ENCODE peak calls at places on chromosome 17, in eight cellular contexts. One of them, this sample, is unnamed.
A peak's percentile ranks its signal among the peaks of the same experiment; 100 is the strongest.

GRCh38 chr17:67379251-67379630 is 2.2 kb downstream of the PITPNC1 start:
- DNase-seq in SHP77: no peak
- DNase-seq in left lung: no peak
- DNase-seq in fibroblast of the conjunctiva: no peak
- DNase-seq in activated CD8-positive, alpha-beta memory T cell treated with anti-CD3 and anti-CD28 coated beads for 48 hours: no peak
- DNase-seq in tibial nerve: no peak
- DNase-seq in CD8-positive, alpha-beta T cell: no peak
- DNase-seq in osteocyte: no peak
- DNase-seq in this sample: no peak

GRCh38 chr17:56548661-56549060 is 44.8 kb upstream of the NOG start:
- DNase-seq in SHP77: no peak
- DNase-seq in left lung: no peak
- DNase-seq in fibroblast of the conjunctiva: no peak
- DNase-seq in activated CD8-positive, alpha-beta memory T cell treated with anti-CD3 and anti-CD28 coated beads for 48 hours: no peak
- DNase-seq in tibial nerve: no peak
- DNase-seq in CD8-positive, alpha-beta T cell: no peak
- DNase-seq in osteocyte: no peak
- DNase-seq in this sample: no peak

GRCh38 chr17:17063546-17064122 is 21.4 kb downstream of the MPRIP start:
- DNase-seq in SHP77: peak; percentile 98
- DNase-seq in left lung: peak; percentile 81
- DNase-seq in fibroblast of the conjunctiva: no peak
- DNase-seq in activated CD8-positive, alpha-beta memory T cell treated with anti-CD3 and anti-CD28 coated beads for 48 hours: no peak
- DNase-seq in tibial nerve: peak; percentile 60
- DNase-seq in CD8-positive, alpha-beta T cell: no peak
- DNase-seq in osteocyte: no peak
- DNase-seq in this sample: no peak

GRCh38 chr17:18039535-18040286 is 503 bp downstream of the GID4 start:
- DNase-seq in SHP77: peak; percentile 64
- DNase-seq in left lung: peak; percentile 38
- DNase-seq in fibroblast of the conjunctiva: no peak
- DNase-seq in activated CD8-positive, alpha-beta memory T cell treated with anti-CD3 and anti-CD28 coated beads for 48 hours: no peak
- DNase-seq in tibial nerve: no peak
- DNase-seq in CD8-positive, alpha-beta T cell: no peak
- DNase-seq in osteocyte: no peak
- DNase-seq in this sample: no peak

GRCh38 chr17:56756536-56756935 is 77.2 kb downstream of the C17orf67 start:
- DNase-seq in SHP77: no peak
- DNase-seq in left lung: no peak
- DNase-seq in fibroblast of the conjunctiva: peak; percentile 32
- DNase-seq in activated CD8-positive, alpha-beta memory T cell treated with anti-CD3 and anti-CD28 coated beads for 48 hours: no peak
- DNase-seq in tibial nerve: no peak
- DNase-seq in CD8-positive, alpha-beta T cell: no peak
- DNase-seq in osteocyte: no peak
- DNase-seq in this sample: peak; percentile 73

GRCh38 chr17:4968916-4969550 is 1.4 kb upstream of the SPAG7 start:
- DNase-seq in SHP77: no peak
- DNase-seq in left lung: no peak
- DNase-seq in fibroblast of the conjunctiva: peak; percentile 98
- DNase-seq in activated CD8-positive, alpha-beta memory T cell treated with anti-CD3 and anti-CD28 coated beads for 48 hours: peak; percentile 60
- DNase-seq in tibial nerve: no peak
- DNase-seq in CD8-positive, alpha-beta T cell: no peak
- DNase-seq in osteocyte: peak; percentile 86
- DNase-seq in this sample: peak; percentile 79

GRCh38 chr17:32285770-32286517 is 20.3 kb downstream of the RHBDL3 start:
- DNase-seq in SHP77: no peak
- DNase-seq in left lung: no peak
- DNase-seq in fibroblast of the conjunctiva: no peak
- DNase-seq in activated CD8-positive, alpha-beta memory T cell treated with anti-CD3 and anti-CD28 coated beads for 48 hours: no peak
- DNase-seq in tibial nerve: no peak
- DNase-seq in CD8-positive, alpha-beta T cell: no peak
- DNase-seq in osteocyte: no peak
- DNase-seq in this sample: no peak

GRCh38 chr17:61261001-61261587 is 138.5 kb upstream of the TBX2 start:
- DNase-seq in SHP77: no peak
- DNase-seq in left lung: no peak
- DNase-seq in fibroblast of the conjunctiva: no peak
- DNase-seq in activated CD8-positive, alpha-beta memory T cell treated with anti-CD3 and anti-CD28 coated beads for 48 hours: no peak
- DNase-seq in tibial nerve: no peak
- DNase-seq in CD8-positive, alpha-beta T cell: no peak
- DNase-seq in osteocyte: no peak
- DNase-seq in this sample: no peak

GRCh38 chr17:51731941-51732722 is 426.4 kb downstream of the CA10 start:
- DNase-seq in SHP77: no peak
- DNase-seq in left lung: no peak
- DNase-seq in fibroblast of the conjunctiva: no peak
- DNase-seq in activated CD8-positive, alpha-beta memory T cell treated with anti-CD3 and anti-CD28 coated beads for 48 hours: no peak
- DNase-seq in tibial nerve: no peak
- DNase-seq in CD8-positive, alpha-beta T cell: no peak
- DNase-seq in osteocyte: no peak
- DNase-seq in this sample: no peak

This sample was measured in skeletal muscle cell.